ENCODE peak calls at places on chromosomes 12 and 14, in eight cellular contexts. B, S, T, F, C, J, G and R are unnamed samples.

GRCh38 chr14:61754627-61755381 is 7.4 kb upstream of the SNAPC1 start:
- DNase-seq in J (no peak), S (no peak), T (no peak), F (no peak), G (no peak), C (peak; percentile 65), B (no peak), R (no peak)

GRCh38 chr12:108173160-108173559 is 44.1 kb downstream of the WSCD2 start:
- DNase-seq in B (no peak), G (no peak), J (no peak), S (no peak), C (no peak), T (no peak), F (no peak), R (no peak)

GRCh38 chr12:113933201-113933786 is 32.8 kb downstream of the RBM19 start:
- DNase-seq in C (peak; percentile 88), J (no peak), T (no peak), G (no peak), F (no peak), S (no peak), B (no peak), R (no peak)

GRCh38 chr12:92625639-92626310 is 77.0 kb upstream of the PLEKHG7 start:
- DNase-seq in S (no peak), J (no peak), T (no peak), G (no peak), B (no peak), F (no peak), C (no peak), R (no peak)

GRCh38 chr14:69059658-69060648 is 80.9 kb upstream of the ACTN1 start:
- DNase-seq in T (no peak), B (no peak), F (no peak), S (no peak), C (peak; percentile 96), J (no peak), G (no peak), R (peak; percentile 77)

GRCh38 chr14:72625689-72626088 is 268.2 kb downstream of the DPF3 start:
- DNase-seq in S (no peak), G (no peak), B (no peak), J (no peak), F (no peak), T (no peak), C (no peak), R (no peak)

GRCh38 chr14:23464700-23465099 is 4.8 kb upstream of the NGDN start:
- DNase-seq in F (no peak), T (no peak), S (no peak), C (no peak), J (no peak), G (no peak), B (no peak), R (no peak)

GRCh38 chr12:91381309-91381804 is 198.7 kb upstream of the DCN start:
- DNase-seq in C (peak; percentile 92), T (no peak), B (no peak), F (peak; percentile 23), S (no peak), J (no peak), G (peak; percentile 16), R (no peak)

GRCh38 chr12:128623748-128624147 is 200.0 kb downstream of the SLC15A4 start:
- DNase-seq in T (no peak), F (no peak), G (no peak), C (no peak), S (no peak), J (no peak), B (no peak), R (no peak)

GRCh38 chr14:100278702-100279101 is 27.5 kb downstream of the SLC25A29 start:
- DNase-seq in T (peak; percentile 68), F (no peak), B (no peak), C (peak; percentile 78), J (peak; percentile 41), S (no peak), G (no peak), R (peak; percentile 5)

GRCh38 chr14:81247271-81247766 is 26.6 kb upstream of the GTF2A1 start:
- DNase-seq in F (no peak), G (no peak), S (no peak), B (no peak), C (no peak), J (no peak), T (no peak), R (no peak)

GRCh38 chr14:36647827-36648753 is 13.6 kb upstream of the PAX9 start:
- DNase-seq in C (peak; percentile 14), F (no peak), T (no peak), S (no peak), B (peak; percentile 79), J (no peak), G (no peak), R (no peak)

GRCh38 chr14:67311868-67312267 is 47.7 kb downstream of the ATP6V1D start:
- DNase-seq in T (no peak), C (no peak), F (no peak), B (peak; percentile 38), J (no peak), S (no peak), G (no peak), R (no peak)

GRCh38 chr12:84148335-84148734 is 764.3 kb downstream of the SLC6A15 start:
- DNase-seq in G (no peak), C (no peak), B (no peak), J (no peak), S (no peak), F (no peak), T (no peak), R (no peak)

GRCh38 chr12:990308-990648 is 745 bp upstream of the ERC1 start:
- DNase-seq in C (peak; percentile 56), S (peak; percentile 45), T (peak; percentile 10), B (peak; percentile 61), J (no peak), G (peak; percentile 60), F (peak; percentile 49), R (peak; percentile 30)

GRCh38 chr14:91138511-91139359 is 24.9 kb downstream of the DGLUCY start:
- DNase-seq in F (peak; percentile 6), G (peak; percentile 50), B (no peak), T (peak; percentile 72), S (peak; percentile 52), J (peak; percentile 44), C (peak; percentile 48), R (no peak)

GRCh38 chr12:39440101-39440500 is 2.8 kb downstream of the KIF21A start:
- DNase-seq in G (no peak), C (no peak), S (no peak), J (no peak), T (no peak), B (no peak), F (no peak), R (no peak)

GRCh38 chr14:89171168-89171567 is 245.9 kb downstream of the FOXN3 start:
- DNase-seq in C (peak; percentile 81), T (no peak), J (no peak), B (no peak), F (no peak), G (no peak), S (no peak), R (no peak)

GRCh38 chr12:46362895-46363581 is 9.5 kb downstream of the SLC38A2 start:
- DNase-seq in T (no peak), J (no peak), C (peak; percentile 59), G (no peak), S (no peak), F (no peak), B (no peak), R (no peak)

GRCh38 chr12:1350055-1350933 is 244.1 kb downstream of the FBXL14 start:
- DNase-seq in G (no peak), T (no peak), J (no peak), C (peak; percentile 62), B (no peak), S (no peak), F (no peak), R (peak; percentile 78)

GRCh38 chr12:2283910-2284309 is 231.1 kb downstream of the CACNA1C start:
- DNase-seq in G (no peak), F (no peak), T (peak; percentile 31), S (no peak), B (no peak), C (peak; percentile 65), J (no peak), R (no peak)

GRCh38 chr12:88471641-88472040 is 108.6 kb downstream of the KITLG start:
- DNase-seq in B (no peak), C (peak; percentile 82), J (no peak), S (no peak), G (no peak), T (no peak), F (no peak), R (peak; percentile 84)

GRCh38 chr12:93908846-93909592 is 231.8 kb downstream of the CRADD start:
- DNase-seq in G (no peak), B (no peak), J (no peak), T (no peak), F (no peak), C (peak; percentile 77), S (no peak), R (no peak)

GRCh38 chr14:49173765-49174373 is 412.3 kb downstream of the RPS29 start:
- DNase-seq in B (peak; percentile 67), C (peak; percentile 80), F (peak; percentile 55), S (no peak), T (peak; percentile 92), J (no peak), G (peak; percentile 2), R (peak; percentile 39)

GRCh38 chr12:68899251-68899771 is 33.7 kb downstream of the CPM start:
- DNase-seq in J (no peak), T (no peak), B (no peak), F (no peak), G (no peak), S (no peak), C (peak; percentile 74), R (peak; percentile 61)

GRCh38 chr12:96112733-96113132 is 77.3 kb upstream of the LTA4H start:
- DNase-seq in F (no peak), G (no peak), T (no peak), J (no peak), C (no peak), S (no peak), B (no peak), R (no peak)

GRCh38 chr14:44833376-44833775 is 128.4 kb downstream of the KLHL28 start:
- DNase-seq in F (no peak), S (no peak), B (no peak), C (peak; percentile 20), G (no peak), T (no peak), J (no peak), R (peak; percentile 61)

GRCh38 chr12:122738561-122738960 is 7.9 kb upstream of the HCAR1 start:
- DNase-seq in B (no peak), T (no peak), J (no peak), C (peak; percentile 4), S (no peak), F (no peak), G (no peak), R (no peak)

GRCh38 chr14:38286481-38286880 is 30.6 kb upstream of the CLEC14A start:
- DNase-seq in G (no peak), T (no peak), S (no peak), B (no peak), C (peak; percentile 74), F (no peak), J (no peak), R (no peak)

GRCh38 chr14:65019944-65020566 is 33.4 kb downstream of the FNTB start:
- DNase-seq in F (no peak), T (peak; percentile 81), B (no peak), G (peak; percentile 10), S (no peak), J (peak; percentile 13), C (peak; percentile 92), R (peak; percentile 20)